ENCODE peak calls at places on chromosomes 12 and 14, in eight cellular contexts. B is mesenchymal stem cell, J is adipocyte, U is transverse colon, R is aorta, Q is GM23248, K is heart right ventricle, T is right lobe of liver. E is an unnamed sample.

GRCh38 chr12:65634626-65635331 is 189.5 kb upstream of the HMGA2 start:
- DNase-seq in U (no peak), K (no peak), J (peak; percentile 37), T (no peak), B (no peak), R (no peak), Q (peak; percentile 87), E (no peak)

GRCh38 chr14:47821134-47821533 is 145.7 kb upstream of the MDGA2 start:
- DNase-seq in K (no peak), J (no peak), U (no peak), T (no peak), Q (no peak), R (no peak), B (no peak), E (no peak)

GRCh38 chr12:81859521-81859920 is 100.4 kb upstream of the PPFIA2 start:
- DNase-seq in B (no peak), T (no peak), K (no peak), U (no peak), J (no peak), Q (no peak), R (no peak), E (no peak)

GRCh38 chr12:101698782-101699347 is 1.4 kb downstream of the CHPT1 start:
- DNase-seq in J (peak; percentile 38), T (no peak), Q (peak; percentile 39), R (no peak), U (no peak), K (no peak), B (peak; percentile 46), E (no peak)

GRCh38 chr14:50354527-50354926 is 42.2 kb downstream of the CDKL1 start:
- DNase-seq in T (no peak), J (peak; percentile 9), U (no peak), B (no peak), K (no peak), R (no peak), Q (no peak), E (no peak)

GRCh38 chr12:106767954-106768501 is 6.5 kb upstream of the RIC8B start:
- DNase-seq in U (no peak), J (peak; percentile 41), R (no peak), K (no peak), B (no peak), Q (no peak), T (peak; percentile 87), E (no peak)

GRCh38 chr12:110733089-110733715 is 9.5 kb downstream of the PPP1CC start:
- DNase-seq in R (no peak), U (no peak), Q (peak; percentile 62), K (no peak), T (peak; percentile 60), J (peak; percentile 41), B (no peak), E (no peak)

GRCh38 chr12:6273931-6274687 is 36.4 kb upstream of the PLEKHG6 start:
- DNase-seq in B (peak; percentile 44), T (no peak), Q (no peak), U (no peak), K (no peak), J (no peak), R (no peak), E (peak; percentile 43)

GRCh38 chr14:52413729-52414453 is 99.8 kb downstream of the PTGER2 start:
- DNase-seq in K (no peak), B (peak; percentile 8), R (no peak), U (no peak), T (no peak), J (peak; percentile 42), Q (peak; percentile 72), E (no peak)

GRCh38 chr14:55572578-55572977 is 7.4 kb upstream of the KTN1 start:
- DNase-seq in Q (no peak), J (no peak), B (no peak), U (no peak), K (no peak), R (no peak), T (no peak), E (no peak)

GRCh38 chr12:66351301-66351700 is 49.0 kb downstream of the HELB start:
- DNase-seq in U (no peak), K (no peak), T (no peak), J (no peak), R (no peak), Q (no peak), B (no peak), E (no peak)

GRCh38 chr14:101726954-101727302 is 34.6 kb upstream of the PPP2R5C start:
- DNase-seq in K (no peak), T (no peak), U (no peak), J (no peak), Q (no peak), B (no peak), R (no peak), E (no peak)

GRCh38 chr14:77574446-77575125 is 41.9 kb downstream of the SPTLC2 start:
- DNase-seq in K (no peak), Q (peak; percentile 33), B (no peak), T (no peak), R (no peak), U (no peak), J (peak; percentile 51), E (no peak)

GRCh38 chr12:67420506-67420905 is 151.3 kb downstream of the CAND1 start:
- DNase-seq in R (no peak), U (no peak), J (no peak), B (no peak), K (no peak), T (no peak), Q (no peak), E (no peak)

GRCh38 chr14:93888995-93889394 is 38.1 kb upstream of the FAM181A start:
- DNase-seq in T (no peak), J (no peak), B (no peak), U (no peak), Q (no peak), K (no peak), R (no peak), E (no peak)

GRCh38 chr12:23927907-23928306 is 21.6 kb downstream of the SOX5 start:
- DNase-seq in T (no peak), Q (no peak), J (no peak), U (no peak), K (no peak), R (no peak), B (no peak), E (no peak)

GRCh38 chr14:70754989-70755388 is 54.3 kb downstream of the MAP3K9 start:
- DNase-seq in Q (peak; percentile 7), J (no peak), U (no peak), R (no peak), B (no peak), K (no peak), T (no peak), E (peak; percentile 74)

GRCh38 chr14:99854831-99855230 is 61.6 kb downstream of the EML1 start:
- DNase-seq in J (no peak), U (no peak), T (no peak), B (no peak), R (no peak), K (no peak), Q (no peak), E (no peak)

GRCh38 chr14:29442720-29443119 is 484.9 kb downstream of the PRKD1 start:
- DNase-seq in B (peak; percentile 50), J (peak; percentile 45), T (no peak), R (no peak), Q (peak; percentile 77), U (no peak), K (no peak), E (no peak)

GRCh38 chr14:93044601-93045000 is 71.1 kb downstream of the ITPK1 start:
- DNase-seq in B (no peak), Q (no peak), K (no peak), T (no peak), R (peak; percentile 68), J (no peak), U (no peak), E (peak; percentile 79)

GRCh38 chr12:92041742-92042141 is 103.9 kb downstream of the BTG1 start:
- DNase-seq in T (no peak), B (no peak), J (no peak), R (no peak), K (no peak), Q (no peak), U (no peak), E (no peak)

GRCh38 chr14:68680541-68681051 is 112.3 kb downstream of the ZFP36L1 start:
- DNase-seq in B (peak; percentile 49), K (no peak), U (no peak), T (peak; percentile 84), Q (peak; percentile 51), J (no peak), R (peak; percentile 57), E (no peak)

GRCh38 chr12:569091-569676 is 94.1 kb downstream of the NINJ2 start:
- DNase-seq in T (no peak), J (no peak), B (no peak), R (peak; percentile 44), U (no peak), Q (no peak), K (no peak), E (no peak)

GRCh38 chr14:42513837-42514236 is 907.2 kb downstream of the LRFN5 start:
- DNase-seq in K (no peak), J (no peak), T (no peak), B (no peak), Q (no peak), R (no peak), U (no peak), E (no peak)

GRCh38 chr12:76643438-76643837 is 83.9 kb upstream of the OSBPL8 start:
- DNase-seq in J (peak; percentile 33), R (no peak), K (no peak), B (peak; percentile 60), U (no peak), T (no peak), Q (peak; percentile 44), E (no peak)

GRCh38 chr12:4279120-4279690 is 5.6 kb downstream of the CCND2 start:
- DNase-seq in J (no peak), U (peak; percentile 66), Q (no peak), K (no peak), R (no peak), B (no peak), T (no peak), E (no peak)
- H3K4me3 ChIP-seq in J (peak overlapping the region; percentile 30), U (no peak overlapping the region), Q (no peak overlapping the region), K (no peak overlapping the region), R (no peak overlapping the region), B (no peak overlapping the region), T (no peak overlapping the region), E (no peak overlapping the region)

DNA sequence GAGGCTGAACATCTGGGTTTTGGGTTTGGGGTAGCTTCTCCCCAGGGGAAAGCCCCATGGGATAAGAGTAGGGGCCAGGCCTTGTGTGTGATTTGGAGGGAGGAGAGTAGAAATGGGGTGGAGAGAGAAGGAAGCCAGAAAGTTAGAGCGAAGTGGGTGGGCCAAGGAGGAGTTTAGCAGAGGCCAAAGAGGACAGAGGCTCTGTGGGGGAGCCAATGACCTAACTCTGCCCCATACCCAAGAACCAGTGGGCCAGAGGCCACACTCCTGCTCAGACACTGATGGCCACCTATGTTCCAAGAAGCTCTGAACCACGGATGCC is 9.3 kb downstream of the ZNF385A start:
- DNase-seq in Q (no peak), J (no peak), K (no peak), T (no peak), R (no peak), U (no peak), B (no peak), E (no peak)
- H3K4me1 ChIP-seq in Q (no peaks in the 10 kb centered on the region), J (peaks cover 60% of the 10 kb centered on the region), K (peaks cover 34% of the 10 kb centered on the region), T (no peaks in the 10 kb centered on the region), R (no peaks in the 10 kb centered on the region), U (peaks cover 12% of the 10 kb centered on the region), B (peaks cover 28% of the 10 kb centered on the region), E (peaks cover 40% of the 10 kb centered on the region)

GRCh38 chr14:35341454-35342159 is 49.4 kb downstream of the PSMA6 start:
- DNase-seq in Q (peak; percentile 94), J (peak; percentile 92), U (peak; percentile 97), K (peak; percentile 95), T (peak; percentile 99), B (peak; percentile 60), R (peak; percentile 98), E (peak; percentile 98)
- H3K4me3 ChIP-seq in Q (peak overlapping the region; percentile 45), J (peak overlapping the region; percentile 70), U (no peak overlapping the region), K (peak overlapping the region; percentile 10), T (peak overlapping the region; percentile 40), B (peak overlapping the region; percentile 64), R (no peak overlapping the region), E (peak overlapping the region; percentile 38)

GRCh38 chr14:20578325-20578724 is 9.5 kb downstream of the RNASE11 start:
- DNase-seq in J (no peak), R (no peak), U (no peak), Q (no peak), B (no peak), T (no peak), K (no peak), E (no peak)
- H3K4me1 ChIP-seq in J (no peaks in the 10 kb centered on the region), R (no peaks in the 10 kb centered on the region), U (no peaks in the 10 kb centered on the region), Q (no peaks in the 10 kb centered on the region), B (no peaks in the 10 kb centered on the region), T (no peaks in the 10 kb centered on the region), K (no peaks in the 10 kb centered on the region), E (no peaks in the 10 kb centered on the region)